ENCODE peak calls at places on chromosomes 16 and 17, in eight cellular contexts. L, X, H, O, P, Q, T and F are unnamed samples.

GRCh38 chr17:60330731-60331130 is 61.2 kb downstream of the USP32 start:
- DNase-seq in L (no peak), X (no peak), H (no peak), O (no peak), P (no peak), Q (no peak), T (no peak), F (no peak)

GRCh38 chr16:74309789-74310781 is 13.5 kb downstream of the PSMD7 start:
- DNase-seq in L (peak), X (no peak), H (no peak), O (no peak), P (no peak), Q (no peak), T (peak), F (no peak)

GRCh38 chr17:17044846-17045561 is 2.7 kb downstream of the MPRIP start:
- DNase-seq in L (no peak), X (peak), H (no peak), O (no peak), P (no peak), Q (no peak), T (peak), F (no peak)

GRCh38 chr16:90028985-90029384 is 9.7 kb upstream of the DBNDD1 start:
- DNase-seq in L (no peak), X (no peak), H (no peak), O (no peak), P (no peak), Q (no peak), T (no peak), F (no peak)

GRCh38 chr16:383326-384020 is 1.7 kb upstream of the PGAP6 start:
- DNase-seq in L (peak), X (no peak), H (peak), O (no peak), P (no peak), Q (no peak), T (no peak), F (no peak)

GRCh38 chr17:69581061-69581955 is 166.8 kb downstream of the MAP2K6 start:
- DNase-seq in L (no peak), X (no peak), H (no peak), O (no peak), P (no peak), Q (no peak), T (no peak), F (no peak)

GRCh38 chr16:1913327-1914083 is 4.7 kb downstream of the HS3ST6 start:
- DNase-seq in L (peak), X (no peak), H (no peak), O (no peak), P (no peak), Q (no peak), T (no peak), F (no peak)

GRCh38 chr17:31425646-31426045 is 34.2 kb downstream of the RAB11FIP4 start:
- DNase-seq in L (peak), X (no peak), H (peak), O (no peak), P (no peak), Q (no peak), T (no peak), F (peak)

GRCh38 chr17:33572615-33573014 is 279.5 kb upstream of the ASIC2 start:
- DNase-seq in L (peak), X (no peak), H (no peak), O (no peak), P (no peak), Q (no peak), T (peak), F (no peak)

GRCh38 chr17:3885970-3886369 is 6.9 kb downstream of the CAMKK1 start:
- DNase-seq in L (no peak), X (no peak), H (no peak), O (no peak), P (no peak), Q (no peak), T (peak), F (no peak)

GRCh38 chr17:48310748-48311213 is 119.2 kb downstream of the SKAP1 start:
- DNase-seq in L (peak), X (no peak), H (no peak), O (no peak), P (no peak), Q (no peak), T (no peak), F (no peak)

GRCh38 chr16:9102379-9102778 is 10.9 kb downstream of the HAPSTR1 start:
- DNase-seq in L (no peak), X (no peak), H (no peak), O (no peak), P (no peak), Q (no peak), T (peak), F (no peak)

GRCh38 chr17:46878055-46878454 is 26.7 kb downstream of the WNT9B start:
- DNase-seq in L (no peak), X (peak), H (peak), O (no peak), P (no peak), Q (no peak), T (no peak), F (no peak)
- H3K27ac ChIP-seq in L (no peak), X (no peak), H (peak), O (no peak), P (no peak), Q (no peak), T (no peak), F (no peak)

DNA sequence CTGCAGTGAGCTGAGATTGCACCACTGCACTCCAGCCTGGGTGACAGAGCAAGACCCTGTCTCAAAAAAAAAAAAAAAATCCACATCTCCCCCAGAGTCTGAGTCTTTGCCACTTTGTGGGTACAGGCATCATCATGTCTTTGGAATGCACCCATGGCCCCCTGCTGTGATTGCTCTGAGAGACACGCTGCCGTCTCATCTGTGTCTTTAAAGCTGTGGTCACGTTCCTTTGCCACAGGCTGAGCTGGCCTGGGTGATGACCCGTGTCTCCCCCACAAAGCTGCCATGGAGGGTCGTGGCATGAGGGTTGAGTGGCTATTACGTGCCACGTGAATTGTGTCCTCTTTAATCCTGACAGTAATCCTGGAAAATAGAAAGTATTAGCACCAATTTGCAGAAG is 20.2 kb downstream of the CRISPLD2 start:
- DNase-seq in L (peak), X (no peak), H (no peak), O (no peak), P (no peak), Q (no peak), T (peak), F (no peak)
- H3K27ac ChIP-seq in L (no peak), X (peak), H (no peak), O (peak), P (no peak), Q (no peak), T (peak), F (no peak)

GRCh38 chr16:66412182-66412581 is 14.9 kb upstream of the BEAN1 start:
- DNase-seq in L (no peak), X (no peak), H (no peak), O (no peak), P (no peak), Q (no peak), T (no peak), F (no peak)

GRCh38 chr16:66406534-66407368 is 20.3 kb upstream of the BEAN1 start:
- DNase-seq in L (peak), X (peak), H (peak), O (peak), P (peak), Q (peak), T (peak), F (peak)

GRCh38 chr16:66408181-66409048 is 18.7 kb upstream of the BEAN1 start:
- DNase-seq in L (no peak), X (no peak), H (no peak), O (no peak), P (no peak), Q (no peak), T (peak), F (no peak)

GRCh38 chr16:66405057-66405783 is 21.9 kb upstream of the BEAN1 start:
- DNase-seq in L (no peak), X (no peak), H (no peak), O (no peak), P (no peak), Q (no peak), T (no peak), F (no peak)

GRCh38 chr16:66409156-66409555 is 17.9 kb upstream of the BEAN1 start:
- DNase-seq in L (no peak), X (no peak), H (no peak), O (no peak), P (no peak), Q (no peak), T (no peak), F (no peak)
- H3K27ac ChIP-seq in L (no peak), X (no peak), H (peak), O (no peak), P (no peak), Q (no peak), T (peak), F (no peak)

GRCh38 chr16:82260212-82260795 is 90.3 kb upstream of the MPHOSPH6 start:
- DNase-seq in L (no peak), X (no peak), H (no peak), O (no peak), P (no peak), Q (no peak), T (no peak), F (no peak)
- H3K27ac ChIP-seq in L (no peak), X (no peak), H (no peak), O (no peak), P (no peak), Q (no peak), T (no peak), F (no peak)

GRCh38 chr17:64390066-64390465 is 594 bp downstream of the PECAM1 start:
- DNase-seq in L (no peak), X (no peak), H (no peak), O (no peak), P (no peak), Q (no peak), T (no peak), F (no peak)
- H3K27ac ChIP-seq in L (no peak), X (peak), H (peak), O (peak), P (peak), Q (no peak), T (no peak), F (no peak)

GRCh38 chr17:72976971-72977767 is 115.3 kb downstream of the SLC39A11 start:
- DNase-seq in L (no peak), X (peak), H (peak), O (no peak), P (no peak), Q (no peak), T (peak), F (no peak)

GRCh38 chr17:72978593-72979218 is 113.8 kb downstream of the SLC39A11 start:
- DNase-seq in L (no peak), X (no peak), H (no peak), O (no peak), P (no peak), Q (no peak), T (no peak), F (no peak)

GRCh38 chr17:72974605-72975232 is 117.8 kb downstream of the SLC39A11 start:
- DNase-seq in L (no peak), X (no peak), H (no peak), O (no peak), P (no peak), Q (no peak), T (peak), F (no peak)

GRCh38 chr17:72975509-72975908 is 117.0 kb downstream of the SLC39A11 start:
- DNase-seq in L (no peak), X (no peak), H (no peak), O (no peak), P (no peak), Q (no peak), T (no peak), F (no peak)

DNA sequence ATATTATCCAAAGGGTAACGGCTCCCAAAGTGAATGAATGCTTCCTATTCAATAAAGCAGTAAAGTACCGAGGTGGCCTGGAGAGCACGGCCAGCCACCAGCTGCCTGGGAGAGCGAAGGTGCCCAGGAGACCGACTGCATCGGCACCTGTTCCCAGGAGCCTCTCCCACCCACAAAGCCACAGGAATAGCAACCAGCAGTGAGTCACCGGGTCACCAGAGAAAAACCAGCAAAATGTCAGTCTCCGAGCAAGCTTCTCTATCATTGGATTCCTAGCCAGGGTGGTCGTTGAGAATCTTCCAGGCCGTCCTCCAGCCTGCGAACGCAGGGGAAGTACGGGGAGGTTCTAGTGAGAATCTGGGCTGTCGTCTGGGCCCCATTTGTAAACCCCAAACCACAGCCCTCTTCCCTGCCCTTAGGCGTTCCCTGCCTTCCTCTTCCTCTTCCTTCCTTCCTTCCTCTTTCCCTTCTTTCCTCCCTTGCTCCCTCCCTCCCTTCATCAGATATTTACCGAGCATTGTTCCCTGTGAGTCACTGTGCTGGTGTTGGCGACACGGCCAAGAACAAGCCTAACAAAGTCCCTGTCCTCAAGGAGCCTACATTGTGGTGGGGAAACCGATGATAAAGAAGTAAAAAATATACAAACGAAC is 114.6 kb downstream of the SLC39A11 start:
- DNase-seq in L (no peak), X (no peak), H (no peak), O (no peak), P (no peak), Q (no peak), T (no peak), F (no peak)
- H3K27ac ChIP-seq in L (no peak), X (peak), H (peak), O (peak), P (peak), Q (no peak), T (peak), F (peak)

DNA sequence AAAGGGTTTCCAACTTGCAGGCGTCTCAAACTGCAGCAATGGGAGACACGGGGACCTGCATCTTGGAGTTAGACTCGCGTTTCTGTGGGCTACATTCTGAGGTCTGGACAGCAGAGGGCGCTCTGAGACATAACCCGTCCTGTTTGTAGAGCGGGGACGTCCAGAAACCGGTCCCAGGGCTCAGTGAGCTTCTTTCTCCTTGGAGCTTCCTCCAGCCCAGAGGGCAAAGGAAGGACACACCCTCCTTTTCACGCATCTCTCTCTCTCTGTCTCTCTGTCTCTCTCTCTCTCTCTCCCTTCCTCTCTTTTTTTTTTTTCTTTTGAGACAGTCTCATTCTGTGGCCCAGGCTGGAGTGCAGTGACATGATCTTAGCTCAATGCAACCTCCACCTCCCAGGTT is 19.8 kb downstream of the COX4I1 start:
- DNase-seq in L (peak), X (peak), H (peak), O (no peak), P (peak), Q (peak), T (peak), F (peak)
- H3K27ac ChIP-seq in L (no peak), X (no peak), H (no peak), O (no peak), P (no peak), Q (no peak), T (no peak), F (no peak)

GRCh38 chr17:28113269-28113668 is 70.8 kb downstream of the NLK start:
- DNase-seq in L (no peak), X (no peak), H (no peak), O (no peak), P (no peak), Q (no peak), T (no peak), F (no peak)
- H3K27ac ChIP-seq in L (no peak), X (no peak), H (peak), O (no peak), P (no peak), Q (no peak), T (no peak), F (no peak)

DNA sequence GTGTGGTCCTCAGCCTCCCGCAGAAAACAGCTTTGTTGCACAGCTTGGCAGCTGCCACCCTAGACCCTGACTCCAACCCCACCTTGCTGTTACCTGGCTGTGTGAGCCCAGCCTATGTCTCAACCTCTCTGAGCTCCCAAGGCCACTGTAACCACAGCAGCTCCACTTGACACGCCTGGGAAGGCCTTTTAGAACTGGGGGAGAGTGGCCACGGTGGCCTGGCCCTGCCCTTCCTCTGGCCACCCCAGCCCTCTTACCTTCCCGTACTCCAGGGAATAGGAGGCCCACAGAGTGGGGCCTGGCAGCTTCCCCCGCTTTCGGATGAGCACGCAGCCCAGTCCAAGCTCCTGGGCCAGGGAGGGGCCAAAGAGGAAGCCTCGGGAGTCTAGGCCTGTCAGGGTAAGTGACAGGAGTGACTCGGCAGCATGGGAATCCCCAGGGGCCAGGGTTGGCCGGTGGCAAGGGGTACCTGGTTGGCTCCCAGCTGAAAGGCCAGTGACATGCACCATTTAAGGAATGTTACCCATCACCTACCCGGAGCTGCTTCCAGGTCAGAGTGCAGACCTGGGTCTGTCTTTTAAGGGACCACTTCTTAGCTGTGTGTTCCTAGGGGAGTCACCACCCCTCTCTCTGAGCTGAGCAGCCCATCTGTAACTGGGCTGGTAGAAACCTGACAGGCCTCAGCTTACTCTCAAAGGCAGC is 1.4 kb downstream of the APRT start:
- DNase-seq in L (no peak), X (no peak), H (no peak), O (no peak), P (no peak), Q (no peak), T (no peak), F (no peak)
- H3K27ac ChIP-seq in L (peak), X (peak), H (peak), O (peak), P (peak), Q (peak), T (peak), F (peak)